ENCODE peak calls at places on chromosomes 7 and 10, in seven cellular contexts. One of them, this sample, is unnamed.

GRCh38 chr7:147635288-147635687 is 955.3 kb upstream of the C7orf33 start:
- DNase-seq in LoVo: no peak
- DNase-seq in RWPE1: no peak
- DNase-seq in HuH-7: no peak
- DNase-seq in GDM1: no peak
- DNase-seq in fibroblast of lung: no peak
- DNase-seq in MV-4-11: no peak
- DNase-seq in this sample: no peak

GRCh38 chr10:100140070-100140469 is 45.8 kb downstream of the ERLIN1 start:
- DNase-seq in fibroblast of lung: no peak
- DNase-seq in RWPE1: no peak
- DNase-seq in HuH-7: no peak
- DNase-seq in LoVo: no peak
- DNase-seq in MV-4-11: no peak
- DNase-seq in GDM1: no peak
- DNase-seq in this sample: no peak

GRCh38 chr7:22718200-22718711 is 8.7 kb upstream of the IL6 start:
- DNase-seq in HuH-7: no peak
- DNase-seq in GDM1: no peak
- DNase-seq in LoVo: no peak
- DNase-seq in RWPE1: peak
- DNase-seq in fibroblast of lung: peak
- DNase-seq in MV-4-11: no peak
- DNase-seq in this sample: no peak

GRCh38 chr7:133593561-133593960 is 340.7 kb downstream of the EXOC4 start:
- DNase-seq in GDM1: no peak
- DNase-seq in MV-4-11: no peak
- DNase-seq in LoVo: no peak
- DNase-seq in HuH-7: no peak
- DNase-seq in fibroblast of lung: no peak
- DNase-seq in RWPE1: no peak
- DNase-seq in this sample: no peak

GRCh38 chr7:108335264-108335918 is 120.8 kb downstream of the NRCAM start:
- DNase-seq in HuH-7: no peak
- DNase-seq in MV-4-11: no peak
- DNase-seq in RWPE1: no peak
- DNase-seq in GDM1: no peak
- DNase-seq in fibroblast of lung: peak
- DNase-seq in LoVo: no peak
- DNase-seq in this sample: peak

GRCh38 chr10:4758256-4758655 is 67.8 kb upstream of the AKR1E2 start:
- DNase-seq in LoVo: no peak
- DNase-seq in GDM1: no peak
- DNase-seq in HuH-7: no peak
- DNase-seq in RWPE1: no peak
- DNase-seq in fibroblast of lung: no peak
- DNase-seq in MV-4-11: no peak
- DNase-seq in this sample: no peak

GRCh38 chr10:11320809-11321520 is 290.5 kb downstream of the USP6NL start:
- DNase-seq in fibroblast of lung: no peak
- DNase-seq in MV-4-11: no peak
- DNase-seq in RWPE1: no peak
- DNase-seq in HuH-7: no peak
- DNase-seq in GDM1: no peak
- DNase-seq in LoVo: no peak
- DNase-seq in this sample: no peak

GRCh38 chr7:744854-745430 is 17.9 kb upstream of the PRKAR1B start:
- DNase-seq in RWPE1: no peak
- DNase-seq in HuH-7: no peak
- DNase-seq in MV-4-11: no peak
- DNase-seq in fibroblast of lung: no peak
- DNase-seq in LoVo: no peak
- DNase-seq in GDM1: no peak
- DNase-seq in this sample: no peak

GRCh38 chr7:54860003-54860775 is 101.2 kb upstream of the SEC61G start:
- DNase-seq in RWPE1: no peak
- DNase-seq in GDM1: no peak
- DNase-seq in MV-4-11: no peak
- DNase-seq in LoVo: no peak
- DNase-seq in fibroblast of lung: no peak
- DNase-seq in HuH-7: no peak
- DNase-seq in this sample: no peak

GRCh38 chr10:90288403-90288933 is 569.4 kb downstream of the HTR7 start:
- DNase-seq in LoVo: no peak
- DNase-seq in MV-4-11: peak
- DNase-seq in RWPE1: peak
- DNase-seq in fibroblast of lung: peak
- DNase-seq in GDM1: peak
- DNase-seq in HuH-7: no peak
- DNase-seq in this sample: no peak

GRCh38 chr10:86027346-86027745 is 339.2 kb downstream of the GRID1 start:
- DNase-seq in HuH-7: no peak
- DNase-seq in MV-4-11: no peak
- DNase-seq in GDM1: no peak
- DNase-seq in LoVo: no peak
- DNase-seq in RWPE1: no peak
- DNase-seq in fibroblast of lung: no peak
- DNase-seq in this sample: no peak

GRCh38 chr7:89029864-89030263 is 234.3 kb upstream of the TEX47 start:
- DNase-seq in RWPE1: peak
- DNase-seq in fibroblast of lung: no peak
- DNase-seq in LoVo: peak
- DNase-seq in HuH-7: no peak
- DNase-seq in GDM1: no peak
- DNase-seq in MV-4-11: peak
- DNase-seq in this sample: no peak

GRCh38 chr10:16690417-16690816 is 126.8 kb downstream of the RSU1 start:
- DNase-seq in fibroblast of lung: no peak
- DNase-seq in LoVo: no peak
- DNase-seq in GDM1: no peak
- DNase-seq in HuH-7: no peak
- DNase-seq in RWPE1: no peak
- DNase-seq in MV-4-11: no peak
- DNase-seq in this sample: no peak

GRCh38 chr7:151684408-151685175 is 164.9 kb upstream of the RHEB start:
- DNase-seq in LoVo: no peak
- DNase-seq in MV-4-11: no peak
- DNase-seq in fibroblast of lung: no peak
- DNase-seq in RWPE1: no peak
- DNase-seq in HuH-7: no peak
- DNase-seq in GDM1: no peak
- DNase-seq in this sample: no peak

GRCh38 chr7:113071465-113071864 is 15.2 kb downstream of the GPR85 start:
- DNase-seq in HuH-7: no peak
- DNase-seq in RWPE1: no peak
- DNase-seq in LoVo: no peak
- DNase-seq in fibroblast of lung: peak
- DNase-seq in GDM1: no peak
- DNase-seq in MV-4-11: peak
- DNase-seq in this sample: no peak

GRCh38 chr7:2757904-2758672 is 70.1 kb downstream of the AMZ1 start:
- DNase-seq in fibroblast of lung: peak
- DNase-seq in MV-4-11: peak
- DNase-seq in RWPE1: peak
- DNase-seq in LoVo: peak
- DNase-seq in GDM1: peak
- DNase-seq in HuH-7: peak
- DNase-seq in this sample: no peak

This sample was measured in G401.